ENCODE peak calls at places on chromosome 15, in five cellular contexts. B is hepatocyte, U is C1 segment of cervical spinal cord, D is substantia nigra, A is sciatic nerve. V is an unnamed sample.

GRCh38 chr15:79307251-79307650 is 3.7 kb upstream of the TMED3 start:
- DNase-seq in U (no peak), D (no peak), B (no peak), A (no peak), V (no peak)

GRCh38 chr15:47571241-47571640 is 146.1 kb upstream of the SEMA6D start:
- DNase-seq in A (no peak), U (no peak), D (no peak), B (no peak), V (no peak)

GRCh38 chr15:58311551-58311950 is 120.2 kb upstream of the LIPC start:
- DNase-seq in B (no peak), U (no peak), D (no peak), A (no peak), V (no peak)

GRCh38 chr15:45225506-45226273 is 26.3 kb upstream of the SLC28A2 start:
- DNase-seq in U (no peak), A (no peak), B (no peak), D (no peak), V (no peak)

GRCh38 chr15:33720952-33721351 is 247.3 kb upstream of the CHRM5 start:
- DNase-seq in D (no peak), A (no peak), B (no peak), U (no peak), V (peak)

GRCh38 chr15:60385620-60386552 is 11.9 kb downstream of the ANXA2 start:
- DNase-seq in B (no peak), D (no peak), A (no peak), U (no peak), V (no peak)

GRCh38 chr15:79431636-79432344 is at the start of gene MINAR1:
- DNase-seq in D (no peak), B (peak), A (no peak), U (peak), V (peak)

GRCh38 chr15:98649621-98649995 is 1.3 kb downstream of the IGF1R start:
- DNase-seq in D (peak), A (peak), B (peak), U (no peak), V (peak)

GRCh38 chr15:30953731-30954378 is 37.6 kb downstream of the MTMR10 start:
- DNase-seq in D (no peak), A (no peak), U (no peak), B (peak), V (peak)

GRCh38 chr15:94056314-94056713 is 175.0 kb upstream of the MCTP2 start:
- DNase-seq in B (no peak), U (no peak), A (no peak), D (no peak), V (no peak)

GRCh38 chr15:73001840-73002239 is 50.4 kb upstream of the NEO1 start:
- DNase-seq in B (no peak), D (no peak), U (no peak), A (no peak), V (no peak)

GRCh38 chr15:67782592-67782991 is 42.7 kb upstream of the SKOR1 start:
- DNase-seq in A (no peak), B (no peak), D (no peak), U (no peak), V (no peak)

GRCh38 chr15:39153718-39154117 is 427.2 kb upstream of the THBS1 start:
- DNase-seq in A (no peak), U (no peak), B (peak), D (no peak), V (no peak)

GRCh38 chr15:87263844-87264243 is 992.7 kb downstream of the NTRK3 start:
- DNase-seq in U (no peak), A (no peak), D (no peak), B (no peak), V (no peak)

GRCh38 chr15:68365140-68365745 is 66.7 kb downstream of the ITGA11 start:
- DNase-seq in D (no peak), A (no peak), U (no peak), B (no peak), V (no peak)

GRCh38 chr15:24877174-24877573 is 77.6 kb upstream of the SNRPN start:
- DNase-seq in D (no peak), B (no peak), U (no peak), A (no peak), V (no peak)

GRCh38 chr15:81223346-81223971 is 26.8 kb downstream of the IL16 start:
- DNase-seq in A (no peak), D (no peak), B (no peak), U (peak), V (no peak)

GRCh38 chr15:26879770-26880169 is 12.9 kb downstream of the GABRA5 start:
- DNase-seq in U (no peak), D (no peak), A (no peak), B (no peak), V (no peak)

GRCh38 chr15:60591491-60592385 is 112.8 kb upstream of the ICE2 start:
- DNase-seq in A (peak), B (peak), D (peak), U (peak), V (peak)

GRCh38 chr15:93028632-93029612 is 60.1 kb downstream of the RGMA start:
- DNase-seq in D (peak), B (peak), U (peak), A (peak), V (peak)

GRCh38 chr15:35693286-35693685 is 147.3 kb upstream of the DPH6 start:
- DNase-seq in B (no peak), A (no peak), U (no peak), D (no peak), V (no peak)

GRCh38 chr15:70852501-70853269 is 1.3 kb downstream of the LARP6 start:
- DNase-seq in B (no peak), A (no peak), D (no peak), U (no peak), V (peak)

GRCh38 chr15:73183071-73183470 is 130.8 kb downstream of the NEO1 start:
- DNase-seq in A (no peak), U (no peak), B (no peak), D (no peak), V (no peak)

GRCh38 chr15:81270781-81271491 is 53.0 kb downstream of the STARD5 start:
- DNase-seq in A (no peak), U (no peak), D (no peak), B (no peak), V (no peak)

GRCh38 chr15:94692697-94693096 is 461.3 kb downstream of the MCTP2 start:
- DNase-seq in U (no peak), A (no peak), B (no peak), D (no peak), V (no peak)

GRCh38 chr15:33207646-33208045 is 13.1 kb upstream of the FMN1 start:
- DNase-seq in U (no peak), D (no peak), B (no peak), A (no peak), V (no peak)

GRCh38 chr15:96409231-96410138 is 79.0 kb downstream of the NR2F2 start:
- DNase-seq in U (no peak), A (no peak), B (peak), D (no peak), V (peak)

GRCh38 chr15:25439456-25439836 is 622 bp upstream of the UBE3A start:
- DNase-seq in B (peak), D (peak), A (no peak), U (no peak), V (peak)

GRCh38 chr15:70974004-70974832 is 81.6 kb downstream of the LRRC49 start:
- DNase-seq in U (peak), D (no peak), A (no peak), B (peak), V (no peak)

GRCh38 chr15:47870300-47870955 is 153.1 kb downstream of the SEMA6D start:
- DNase-seq in U (peak), A (no peak), B (no peak), D (peak), V (no peak)

GRCh38 chr15:39597751-39598185 is 16.9 kb downstream of the THBS1 start:
- DNase-seq in B (no peak), D (no peak), A (no peak), U (no peak), V (no peak)

GRCh38 chr15:50906954-50907865 is 1.3 kb upstream of the AP4E1 start:
- DNase-seq in D (no peak), U (no peak), B (peak), A (no peak), V (no peak)

GRCh38 chr15:76310470-76311070 is 699 bp downstream of the ETFA start:
- DNase-seq in A (no peak), D (no peak), U (no peak), B (peak), V (peak)

GRCh38 chr15:25727116-25727515 is 136.0 kb downstream of the ATP10A start:
- DNase-seq in U (no peak), D (no peak), B (no peak), A (peak), V (no peak)

GRCh38 chr15:39638041-39638440 is 57.2 kb downstream of the THBS1 start:
- DNase-seq in B (no peak), A (no peak), U (no peak), D (no peak), V (no peak)

GRCh38 chr15:85089929-85090597 is 108.4 kb downstream of the PDE8A start:
- DNase-seq in U (no peak), A (no peak), B (no peak), D (no peak), V (no peak)

GRCh38 chr15:91342091-91342490 is 242.0 kb downstream of the SV2B start:
- DNase-seq in D (no peak), U (no peak), B (no peak), A (no peak), V (no peak)

GRCh38 chr15:51229907-51230328 is 108.5 kb downstream of the CYP19A1 start:
- DNase-seq in A (no peak), B (peak), U (no peak), D (no peak), V (peak)

GRCh38 chr15:34010921-34011320 is 28.1 kb downstream of the AVEN start:
- DNase-seq in U (no peak), A (no peak), B (no peak), D (no peak), V (no peak)

GRCh38 chr15:27743078-27743477 is 356.0 kb downstream of the OCA2 start:
- DNase-seq in D (peak), B (no peak), U (peak), A (no peak), V (no peak)